ENCODE peak calls at places on chromosome 7, in four cellular contexts. Y, I, K and V are unnamed samples.

GRCh38 chr7:44109991-44110390 is 5.8 kb downstream of the AEBP1 start:
- DNase-seq in Y (no peak), I (no peak), K (no peak), V (no peak)

GRCh38 chr7:55733584-55733983 is 129.0 kb downstream of the SEPTIN14 start:
- DNase-seq in Y (no peak), I (no peak), K (peak; percentile 12), V (peak; percentile 16)

GRCh38 chr7:107387077-107387476 is 82.8 kb upstream of the GPR22 start:
- DNase-seq in Y (no peak), I (no peak), K (no peak), V (no peak)

GRCh38 chr7:381211-382117 is 91.5 kb downstream of the FOXL3 start:
- DNase-seq in Y (peak; percentile 30), I (no peak), K (no peak), V (no peak)

GRCh38 chr7:116930156-116930913 is 23.0 kb upstream of the ST7 start:
- DNase-seq in Y (peak; percentile 87), I (peak; percentile 75), K (no peak), V (peak; percentile 34)

GRCh38 chr7:20408467-20408826 is 77.7 kb downstream of the ITGB8 start:
- DNase-seq in Y (no peak), I (peak; percentile 16), K (no peak), V (peak; percentile 48)

GRCh38 chr7:151408839-151409554 is 841 bp downstream of the WDR86 start:
- DNase-seq in Y (peak; percentile 50), I (peak; percentile 68), K (no peak), V (no peak)

GRCh38 chr7:142567201-142567600 is 182.1 kb upstream of the PRSS1 start:
- DNase-seq in Y (no peak), I (no peak), K (no peak), V (no peak)

GRCh38 chr7:32583791-32584190 is 88.5 kb downstream of the AVL9 start:
- DNase-seq in Y (no peak), I (no peak), K (peak; percentile 78), V (peak; percentile 45)

GRCh38 chr7:156460861-156461632 is 179.5 kb upstream of the RNF32 start:
- DNase-seq in Y (no peak), I (no peak), K (no peak), V (no peak)

GRCh38 chr7:132395375-132395774 is 180.9 kb downstream of the PLXNA4 start:
- DNase-seq in Y (no peak), I (no peak), K (no peak), V (no peak)

GRCh38 chr7:132393789-132394261 is 182.4 kb downstream of the PLXNA4 start:
- DNase-seq in Y (no peak), I (no peak), K (no peak), V (no peak)

GRCh38 chr7:132390705-132391104 is 185.6 kb downstream of the PLXNA4 start:
- DNase-seq in Y (no peak), I (no peak), K (peak; percentile 21), V (peak; percentile 49)

GRCh38 chr7:132392713-132393112 is 183.6 kb downstream of the PLXNA4 start:
- DNase-seq in Y (no peak), I (no peak), K (no peak), V (no peak)

GRCh38 chr7:132394283-132395003 is 181.8 kb downstream of the PLXNA4 start:
- DNase-seq in Y (no peak), I (no peak), K (no peak), V (no peak)
- TF ChIP-seq CTCF in Y (peak; percentile 22), I (no peak), K (no peak), V (peak; percentile 13)

DNA sequence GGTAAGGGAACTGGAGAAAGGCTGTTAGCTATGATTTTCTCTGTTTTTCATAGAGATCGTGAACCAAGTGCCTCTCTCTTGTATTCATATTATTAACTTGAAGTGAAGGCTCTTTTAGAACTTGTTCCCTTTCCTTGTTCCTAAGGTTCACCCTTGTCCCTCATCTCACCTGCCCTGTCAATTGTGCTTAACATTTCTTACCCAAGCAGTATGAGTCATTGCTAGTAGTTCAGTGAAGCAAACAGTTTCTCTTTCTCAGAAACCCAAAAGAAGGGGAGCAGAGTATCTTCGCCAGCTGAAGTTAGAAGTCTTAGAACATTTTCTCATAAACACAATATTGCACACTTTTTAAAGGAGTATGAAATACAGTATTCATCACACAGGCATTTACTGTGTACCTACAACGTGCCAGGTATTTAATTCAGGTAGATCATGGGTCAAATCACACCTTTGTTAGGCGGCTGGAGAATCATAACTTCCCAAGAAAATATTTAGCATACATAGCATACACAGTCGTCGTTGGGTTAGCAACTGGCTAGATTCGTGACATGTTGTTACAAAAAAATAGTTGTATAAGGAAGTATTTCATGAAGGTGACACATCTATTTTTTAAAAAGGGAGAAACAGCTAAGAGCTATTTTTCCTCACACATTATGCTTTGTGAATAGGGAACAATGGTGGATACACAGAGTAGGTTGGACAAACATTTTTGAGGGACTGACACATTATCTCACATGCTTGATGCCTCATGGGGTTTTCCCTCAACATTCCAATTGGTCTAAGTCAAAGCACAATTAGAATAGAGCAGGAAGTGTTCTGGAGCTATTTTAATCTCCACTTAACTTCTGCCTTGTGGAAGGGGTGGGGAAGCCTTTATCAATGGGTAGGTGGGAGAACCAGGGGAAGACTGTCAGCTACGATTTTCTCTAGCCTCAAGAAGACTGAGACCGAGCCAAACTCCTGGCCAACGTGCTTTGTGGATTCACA is 13.2 kb downstream of the HDAC9 start:
- DNase-seq in Y (no peak), I (peak; percentile 59), K (peak; percentile 94), V (peak; percentile 78)
- H3K4me3 ChIP-seq in Y (no peak overlapping the region), I (peak overlapping the region; percentile 59), K (peak overlapping the region; percentile 49), V (peak overlapping the region; percentile 30)

GRCh38 chr7:26280723-26281122 is 10.9 kb upstream of the SNX10 start:
- DNase-seq in Y (no peak), I (no peak), K (no peak), V (no peak)

GRCh38 chr7:26286157-26286556 is 5.5 kb upstream of the SNX10 start:
- DNase-seq in Y (no peak), I (no peak), K (no peak), V (no peak)

GRCh38 chr7:26284477-26284876 is 7.2 kb upstream of the SNX10 start:
- DNase-seq in Y (no peak), I (no peak), K (no peak), V (no peak)

GRCh38 chr7:26280097-26280496 is 11.6 kb upstream of the SNX10 start:
- DNase-seq in Y (no peak), I (no peak), K (no peak), V (no peak)

GRCh38 chr7:26284995-26285632 is 6.5 kb upstream of the SNX10 start:
- DNase-seq in Y (no peak), I (no peak), K (no peak), V (no peak)
- TF ChIP-seq CTCF in Y (no peak), I (peak; percentile 17), K (no peak), V (peak; percentile 9)

DNA sequence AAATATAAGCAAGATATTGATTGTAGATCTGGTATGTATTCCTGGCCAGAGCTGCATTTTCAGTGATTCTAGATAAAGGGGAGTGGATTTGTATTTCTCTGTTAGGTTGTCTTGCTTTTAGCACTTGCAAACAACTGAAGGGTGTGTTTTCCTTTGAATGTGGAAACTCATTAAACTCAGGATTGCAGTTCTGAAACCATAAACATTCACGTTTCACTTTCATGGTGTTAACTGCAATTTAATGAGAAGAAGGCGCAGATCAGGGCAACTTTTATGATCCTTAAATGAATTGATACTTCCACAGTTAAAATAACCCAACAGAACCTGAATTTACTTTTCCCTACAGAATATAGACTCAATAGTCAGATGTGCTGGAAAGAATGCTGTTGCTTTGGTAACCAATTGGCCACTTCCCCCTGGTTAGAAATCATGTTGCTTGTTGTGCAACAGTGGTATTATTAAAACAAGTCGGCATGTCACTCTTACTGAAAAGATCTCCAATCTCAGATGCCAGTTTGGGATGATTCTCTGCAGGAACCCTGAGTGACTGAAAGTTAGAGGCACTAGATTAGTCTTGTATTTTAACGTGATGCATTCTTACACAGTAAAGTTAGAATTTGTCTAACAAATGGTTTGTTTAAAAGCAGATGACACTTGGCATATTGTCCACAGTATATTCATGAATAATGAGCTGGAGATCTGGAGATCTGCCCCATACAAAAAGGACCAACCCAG is 287.8 kb downstream of the TWIST1 start:
- DNase-seq in Y (no peak), I (no peak), K (peak; percentile 31), V (peak; percentile 48)
- H3K4me3 ChIP-seq in Y (no peak overlapping the region), I (no peak overlapping the region), K (no peak overlapping the region), V (no peak overlapping the region)